ENCODE peak calls at places on chromosomes 5 and 9, in ten cellular contexts. One of them, this sample, is unnamed.

GRCh38 chr9:19161257-19162025 is 34.1 kb upstream of the PLIN2 start:
- DNase-seq in amniotic stem cell: peak
- DNase-seq in breast epithelium: peak
- DNase-seq in H9: no peak
- DNase-seq in HFF-Myc: no peak
- DNase-seq in stimulated activated CD8-positive, alpha-beta memory T cell treated with anti-CD3 and anti-CD28 coated beads, Interleukin-4, amount 100 ng/mL, for 4 hours: no peak
- DNase-seq in adrenal gland: peak
- DNase-seq in putamen: no peak
- DNase-seq in M059J: peak
- DNase-seq in HFFc6: peak
- DNase-seq in this sample: no peak

GRCh38 chr5:160240350-160240749 is 11.0 kb downstream of the FABP6 start:
- DNase-seq in stimulated activated CD8-positive, alpha-beta memory T cell treated with anti-CD3 and anti-CD28 coated beads, Interleukin-4, amount 100 ng/mL, for 4 hours: no peak
- DNase-seq in putamen: no peak
- DNase-seq in adrenal gland: no peak
- DNase-seq in breast epithelium: no peak
- DNase-seq in HFF-Myc: no peak
- DNase-seq in HFFc6: no peak
- DNase-seq in amniotic stem cell: no peak
- DNase-seq in M059J: no peak
- DNase-seq in H9: no peak
- DNase-seq in this sample: no peak

GRCh38 chr9:99027414-99027813 is 77.5 kb upstream of the TGFBR1 start:
- DNase-seq in M059J: no peak
- DNase-seq in adrenal gland: no peak
- DNase-seq in H9: no peak
- DNase-seq in HFFc6: no peak
- DNase-seq in stimulated activated CD8-positive, alpha-beta memory T cell treated with anti-CD3 and anti-CD28 coated beads, Interleukin-4, amount 100 ng/mL, for 4 hours: no peak
- DNase-seq in HFF-Myc: no peak
- DNase-seq in breast epithelium: no peak
- DNase-seq in amniotic stem cell: no peak
- DNase-seq in putamen: peak
- DNase-seq in this sample: no peak

GRCh38 chr5:6471252-6471651 is 22.6 kb downstream of the UBE2QL1 start:
- DNase-seq in amniotic stem cell: no peak
- DNase-seq in putamen: no peak
- DNase-seq in HFFc6: no peak
- DNase-seq in H9: no peak
- DNase-seq in stimulated activated CD8-positive, alpha-beta memory T cell treated with anti-CD3 and anti-CD28 coated beads, Interleukin-4, amount 100 ng/mL, for 4 hours: no peak
- DNase-seq in breast epithelium: no peak
- DNase-seq in M059J: no peak
- DNase-seq in HFF-Myc: no peak
- DNase-seq in adrenal gland: no peak
- DNase-seq in this sample: no peak

GRCh38 chr5:76524872-76525271 is 98.3 kb downstream of the F2RL2 start:
- DNase-seq in putamen: no peak
- DNase-seq in H9: no peak
- DNase-seq in adrenal gland: no peak
- DNase-seq in HFFc6: no peak
- DNase-seq in M059J: no peak
- DNase-seq in HFF-Myc: no peak
- DNase-seq in stimulated activated CD8-positive, alpha-beta memory T cell treated with anti-CD3 and anti-CD28 coated beads, Interleukin-4, amount 100 ng/mL, for 4 hours: no peak
- DNase-seq in breast epithelium: no peak
- DNase-seq in amniotic stem cell: no peak
- DNase-seq in this sample: no peak

GRCh38 chr9:100499866-100500265 is 26.9 kb downstream of the TMEFF1 start:
- DNase-seq in amniotic stem cell: no peak
- DNase-seq in H9: no peak
- DNase-seq in M059J: no peak
- DNase-seq in breast epithelium: no peak
- DNase-seq in HFFc6: no peak
- DNase-seq in putamen: no peak
- DNase-seq in HFF-Myc: no peak
- DNase-seq in stimulated activated CD8-positive, alpha-beta memory T cell treated with anti-CD3 and anti-CD28 coated beads, Interleukin-4, amount 100 ng/mL, for 4 hours: no peak
- DNase-seq in adrenal gland: no peak
- DNase-seq in this sample: no peak

GRCh38 chr9:93139365-93140182 is 5.5 kb upstream of the NINJ1 start:
- DNase-seq in H9: no peak
- DNase-seq in adrenal gland: no peak
- DNase-seq in breast epithelium: peak
- DNase-seq in M059J: peak
- DNase-seq in HFFc6: no peak
- DNase-seq in stimulated activated CD8-positive, alpha-beta memory T cell treated with anti-CD3 and anti-CD28 coated beads, Interleukin-4, amount 100 ng/mL, for 4 hours: no peak
- DNase-seq in HFF-Myc: no peak
- DNase-seq in amniotic stem cell: no peak
- DNase-seq in putamen: no peak
- DNase-seq in this sample: no peak

GRCh38 chr9:98773721-98774120 is 22.6 kb downstream of the ANKS6 start:
- DNase-seq in HFFc6: no peak
- DNase-seq in amniotic stem cell: no peak
- DNase-seq in breast epithelium: no peak
- DNase-seq in adrenal gland: no peak
- DNase-seq in M059J: no peak
- DNase-seq in stimulated activated CD8-positive, alpha-beta memory T cell treated with anti-CD3 and anti-CD28 coated beads, Interleukin-4, amount 100 ng/mL, for 4 hours: no peak
- DNase-seq in H9: no peak
- DNase-seq in putamen: no peak
- DNase-seq in HFF-Myc: no peak
- DNase-seq in this sample: no peak

GRCh38 chr5:172102913-172103629 is 85.0 kb downstream of the STK10 start:
- DNase-seq in adrenal gland: peak
- DNase-seq in H9: peak
- DNase-seq in putamen: no peak
- DNase-seq in amniotic stem cell: peak
- DNase-seq in M059J: peak
- DNase-seq in HFFc6: peak
- DNase-seq in HFF-Myc: peak
- DNase-seq in breast epithelium: peak
- DNase-seq in stimulated activated CD8-positive, alpha-beta memory T cell treated with anti-CD3 and anti-CD28 coated beads, Interleukin-4, amount 100 ng/mL, for 4 hours: no peak
- DNase-seq in this sample: no peak

GRCh38 chr9:106918825-106919509 is 56.0 kb downstream of the ZNF462 start:
- DNase-seq in HFF-Myc: no peak
- DNase-seq in breast epithelium: no peak
- DNase-seq in HFFc6: no peak
- DNase-seq in M059J: no peak
- DNase-seq in stimulated activated CD8-positive, alpha-beta memory T cell treated with anti-CD3 and anti-CD28 coated beads, Interleukin-4, amount 100 ng/mL, for 4 hours: no peak
- DNase-seq in putamen: no peak
- DNase-seq in H9: no peak
- DNase-seq in adrenal gland: no peak
- DNase-seq in amniotic stem cell: no peak
- DNase-seq in this sample: no peak

GRCh38 chr5:75734913-75735789 is 17.9 kb upstream of the POC5 start:
- DNase-seq in stimulated activated CD8-positive, alpha-beta memory T cell treated with anti-CD3 and anti-CD28 coated beads, Interleukin-4, amount 100 ng/mL, for 4 hours: no peak
- DNase-seq in H9: peak
- DNase-seq in HFF-Myc: no peak
- DNase-seq in adrenal gland: peak
- DNase-seq in HFFc6: peak
- DNase-seq in amniotic stem cell: no peak
- DNase-seq in breast epithelium: no peak
- DNase-seq in putamen: no peak
- DNase-seq in M059J: peak
- DNase-seq in this sample: peak

GRCh38 chr5:14696057-14696456 is 31.5 kb downstream of the OTULIN start:
- DNase-seq in HFFc6: no peak
- DNase-seq in putamen: no peak
- DNase-seq in amniotic stem cell: no peak
- DNase-seq in M059J: no peak
- DNase-seq in stimulated activated CD8-positive, alpha-beta memory T cell treated with anti-CD3 and anti-CD28 coated beads, Interleukin-4, amount 100 ng/mL, for 4 hours: no peak
- DNase-seq in H9: no peak
- DNase-seq in HFF-Myc: no peak
- DNase-seq in breast epithelium: no peak
- DNase-seq in adrenal gland: no peak
- DNase-seq in this sample: no peak

GRCh38 chr5:116880150-116880549 is 305.5 kb upstream of the SEMA6A start:
- DNase-seq in stimulated activated CD8-positive, alpha-beta memory T cell treated with anti-CD3 and anti-CD28 coated beads, Interleukin-4, amount 100 ng/mL, for 4 hours: no peak
- DNase-seq in M059J: no peak
- DNase-seq in breast epithelium: no peak
- DNase-seq in HFFc6: no peak
- DNase-seq in putamen: no peak
- DNase-seq in H9: no peak
- DNase-seq in adrenal gland: no peak
- DNase-seq in amniotic stem cell: no peak
- DNase-seq in HFF-Myc: no peak
- DNase-seq in this sample: no peak

GRCh38 chr9:19151425-19152159 is 24.3 kb upstream of the PLIN2 start:
- DNase-seq in putamen: no peak
- DNase-seq in stimulated activated CD8-positive, alpha-beta memory T cell treated with anti-CD3 and anti-CD28 coated beads, Interleukin-4, amount 100 ng/mL, for 4 hours: no peak
- DNase-seq in breast epithelium: no peak
- DNase-seq in HFFc6: no peak
- DNase-seq in H9: no peak
- DNase-seq in adrenal gland: no peak
- DNase-seq in amniotic stem cell: no peak
- DNase-seq in M059J: no peak
- DNase-seq in HFF-Myc: no peak
- DNase-seq in this sample: no peak

GRCh38 chr5:102807878-102808502 is 52.9 kb downstream of the PAM start:
- DNase-seq in HFF-Myc: peak
- DNase-seq in breast epithelium: no peak
- DNase-seq in stimulated activated CD8-positive, alpha-beta memory T cell treated with anti-CD3 and anti-CD28 coated beads, Interleukin-4, amount 100 ng/mL, for 4 hours: no peak
- DNase-seq in adrenal gland: no peak
- DNase-seq in H9: peak
- DNase-seq in HFFc6: peak
- DNase-seq in putamen: no peak
- DNase-seq in amniotic stem cell: no peak
- DNase-seq in M059J: peak
- DNase-seq in this sample: no peak

GRCh38 chr5:176178789-176179188 is 59.4 kb upstream of the SIMC1 start:
- DNase-seq in putamen: no peak
- DNase-seq in HFF-Myc: no peak
- DNase-seq in adrenal gland: no peak
- DNase-seq in breast epithelium: no peak
- DNase-seq in stimulated activated CD8-positive, alpha-beta memory T cell treated with anti-CD3 and anti-CD28 coated beads, Interleukin-4, amount 100 ng/mL, for 4 hours: no peak
- DNase-seq in amniotic stem cell: no peak
- DNase-seq in H9: no peak
- DNase-seq in M059J: no peak
- DNase-seq in HFFc6: no peak
- DNase-seq in this sample: no peak

GRCh38 chr9:126536836-126537465 is 76.8 kb upstream of the LMX1B start:
- DNase-seq in putamen: no peak
- DNase-seq in HFF-Myc: no peak
- DNase-seq in stimulated activated CD8-positive, alpha-beta memory T cell treated with anti-CD3 and anti-CD28 coated beads, Interleukin-4, amount 100 ng/mL, for 4 hours: no peak
- DNase-seq in HFFc6: no peak
- DNase-seq in M059J: no peak
- DNase-seq in H9: no peak
- DNase-seq in breast epithelium: no peak
- DNase-seq in amniotic stem cell: no peak
- DNase-seq in adrenal gland: no peak
- DNase-seq in this sample: no peak

GRCh38 chr9:130137870-130138653 is 34.1 kb upstream of the NCS1 start:
- DNase-seq in amniotic stem cell: peak
- DNase-seq in adrenal gland: peak
- DNase-seq in HFFc6: peak
- DNase-seq in putamen: no peak
- DNase-seq in H9: peak
- DNase-seq in breast epithelium: peak
- DNase-seq in M059J: peak
- DNase-seq in HFF-Myc: peak
- DNase-seq in stimulated activated CD8-positive, alpha-beta memory T cell treated with anti-CD3 and anti-CD28 coated beads, Interleukin-4, amount 100 ng/mL, for 4 hours: no peak
- DNase-seq in this sample: no peak

GRCh38 chr5:28807230-28807629 is 1768.8 kb upstream of the CDH9 start:
- DNase-seq in amniotic stem cell: no peak
- DNase-seq in breast epithelium: no peak
- DNase-seq in HFF-Myc: no peak
- DNase-seq in stimulated activated CD8-positive, alpha-beta memory T cell treated with anti-CD3 and anti-CD28 coated beads, Interleukin-4, amount 100 ng/mL, for 4 hours: no peak
- DNase-seq in M059J: peak
- DNase-seq in H9: no peak
- DNase-seq in adrenal gland: no peak
- DNase-seq in putamen: no peak
- DNase-seq in HFFc6: no peak
- DNase-seq in this sample: no peak

GRCh38 chr5:17713301-17713700 is 79.0 kb downstream of the TAF11L14 start:
- DNase-seq in stimulated activated CD8-positive, alpha-beta memory T cell treated with anti-CD3 and anti-CD28 coated beads, Interleukin-4, amount 100 ng/mL, for 4 hours: no peak
- DNase-seq in amniotic stem cell: no peak
- DNase-seq in HFF-Myc: no peak
- DNase-seq in adrenal gland: no peak
- DNase-seq in HFFc6: no peak
- DNase-seq in putamen: no peak
- DNase-seq in H9: no peak
- DNase-seq in breast epithelium: no peak
- DNase-seq in M059J: no peak
- DNase-seq in this sample: no peak

GRCh38 chr9:102521097-102521755 is 473.9 kb upstream of the CYLC2 start:
- DNase-seq in putamen: no peak
- DNase-seq in M059J: no peak
- DNase-seq in adrenal gland: no peak
- DNase-seq in breast epithelium: no peak
- DNase-seq in H9: no peak
- DNase-seq in HFFc6: no peak
- DNase-seq in stimulated activated CD8-positive, alpha-beta memory T cell treated with anti-CD3 and anti-CD28 coated beads, Interleukin-4, amount 100 ng/mL, for 4 hours: no peak
- DNase-seq in amniotic stem cell: no peak
- DNase-seq in HFF-Myc: no peak
- DNase-seq in this sample: no peak

GRCh38 chr5:149646564-149646963 is 65.3 kb downstream of the ARHGEF37 start:
- DNase-seq in HFFc6: no peak
- DNase-seq in putamen: no peak
- DNase-seq in H9: no peak
- DNase-seq in adrenal gland: no peak
- DNase-seq in HFF-Myc: no peak
- DNase-seq in breast epithelium: no peak
- DNase-seq in M059J: peak
- DNase-seq in amniotic stem cell: no peak
- DNase-seq in stimulated activated CD8-positive, alpha-beta memory T cell treated with anti-CD3 and anti-CD28 coated beads, Interleukin-4, amount 100 ng/mL, for 4 hours: no peak
- DNase-seq in this sample: no peak

GRCh38 chr5:446864-447263 is 3.9 kb downstream of the EXOC3 start:
- DNase-seq in breast epithelium: no peak
- DNase-seq in amniotic stem cell: no peak
- DNase-seq in H9: peak
- DNase-seq in HFFc6: peak
- DNase-seq in HFF-Myc: no peak
- DNase-seq in putamen: no peak
- DNase-seq in adrenal gland: no peak
- DNase-seq in stimulated activated CD8-positive, alpha-beta memory T cell treated with anti-CD3 and anti-CD28 coated beads, Interleukin-4, amount 100 ng/mL, for 4 hours: no peak
- DNase-seq in M059J: peak
- DNase-seq in this sample: peak

GRCh38 chr9:94941211-94941875 is 214.8 kb downstream of the AOPEP start:
- DNase-seq in putamen: no peak
- DNase-seq in HFFc6: no peak
- DNase-seq in HFF-Myc: no peak
- DNase-seq in amniotic stem cell: no peak
- DNase-seq in stimulated activated CD8-positive, alpha-beta memory T cell treated with anti-CD3 and anti-CD28 coated beads, Interleukin-4, amount 100 ng/mL, for 4 hours: no peak
- DNase-seq in H9: no peak
- DNase-seq in breast epithelium: no peak
- DNase-seq in adrenal gland: no peak
- DNase-seq in M059J: peak
- DNase-seq in this sample: no peak

GRCh38 chr5:81393783-81394718 is at the start of gene ACOT12:
- DNase-seq in amniotic stem cell: no peak
- DNase-seq in H9: peak
- DNase-seq in putamen: no peak
- DNase-seq in adrenal gland: no peak
- DNase-seq in HFF-Myc: no peak
- DNase-seq in M059J: no peak
- DNase-seq in stimulated activated CD8-positive, alpha-beta memory T cell treated with anti-CD3 and anti-CD28 coated beads, Interleukin-4, amount 100 ng/mL, for 4 hours: no peak
- DNase-seq in breast epithelium: no peak
- DNase-seq in HFFc6: no peak
- DNase-seq in this sample: no peak

GRCh38 chr5:4862500-4862899 is 277.6 kb upstream of the ADAMTS16 start:
- DNase-seq in HFF-Myc: peak
- DNase-seq in stimulated activated CD8-positive, alpha-beta memory T cell treated with anti-CD3 and anti-CD28 coated beads, Interleukin-4, amount 100 ng/mL, for 4 hours: no peak
- DNase-seq in amniotic stem cell: no peak
- DNase-seq in HFFc6: peak
- DNase-seq in breast epithelium: no peak
- DNase-seq in M059J: peak
- DNase-seq in adrenal gland: no peak
- DNase-seq in putamen: peak
- DNase-seq in H9: no peak
- DNase-seq in this sample: peak

GRCh38 chr5:176533894-176534611 is 3.1 kb downstream of the RNF44 start:
- DNase-seq in putamen: no peak
- DNase-seq in amniotic stem cell: no peak
- DNase-seq in HFFc6: no peak
- DNase-seq in H9: no peak
- DNase-seq in HFF-Myc: no peak
- DNase-seq in M059J: no peak
- DNase-seq in breast epithelium: no peak
- DNase-seq in adrenal gland: peak
- DNase-seq in stimulated activated CD8-positive, alpha-beta memory T cell treated with anti-CD3 and anti-CD28 coated beads, Interleukin-4, amount 100 ng/mL, for 4 hours: no peak
- DNase-seq in this sample: no peak

GRCh38 chr5:97118623-97119022 is 23.8 kb downstream of the LIX1 start:
- DNase-seq in breast epithelium: no peak
- DNase-seq in putamen: no peak
- DNase-seq in amniotic stem cell: no peak
- DNase-seq in HFFc6: no peak
- DNase-seq in HFF-Myc: no peak
- DNase-seq in H9: no peak
- DNase-seq in M059J: no peak
- DNase-seq in adrenal gland: no peak
- DNase-seq in stimulated activated CD8-positive, alpha-beta memory T cell treated with anti-CD3 and anti-CD28 coated beads, Interleukin-4, amount 100 ng/mL, for 4 hours: no peak
- DNase-seq in this sample: no peak